ENCODE peak calls at places on chromosome 21, in six cellular contexts. One of them, this sample, is unnamed.

GRCh38 chr21:36816556-36817130 is 117.7 kb downstream of the SIM2 start:
- DNase-seq in fibroblast of lung: peak
- DNase-seq in WTC11: no peak
- DNase-seq in HFFc6: no peak
- DNase-seq in tibial artery: no peak
- DNase-seq in brain microvascular endothelial cell: no peak
- DNase-seq in this sample: no peak

GRCh38 chr21:27173052-27173451 is 206.2 kb upstream of the ADAMTS5 start:
- DNase-seq in fibroblast of lung: no peak
- DNase-seq in WTC11: no peak
- DNase-seq in HFFc6: no peak
- DNase-seq in tibial artery: no peak
- DNase-seq in brain microvascular endothelial cell: no peak
- DNase-seq in this sample: peak

GRCh38 chr21:33168886-33169285 is 60.9 kb upstream of the IFNAR2 start:
- DNase-seq in fibroblast of lung: no peak
- DNase-seq in WTC11: no peak
- DNase-seq in HFFc6: no peak
- DNase-seq in tibial artery: no peak
- DNase-seq in brain microvascular endothelial cell: no peak
- DNase-seq in this sample: no peak

GRCh38 chr21:35503646-35504045 is 454.5 kb upstream of the RUNX1 start:
- DNase-seq in fibroblast of lung: peak
- DNase-seq in WTC11: no peak
- DNase-seq in HFFc6: no peak
- DNase-seq in tibial artery: no peak
- DNase-seq in brain microvascular endothelial cell: no peak
- DNase-seq in this sample: peak

GRCh38 chr21:43667191-43667904 is 8.0 kb downstream of the RRP1B start:
- DNase-seq in fibroblast of lung: peak
- DNase-seq in WTC11: no peak
- DNase-seq in HFFc6: peak
- DNase-seq in tibial artery: no peak
- DNase-seq in brain microvascular endothelial cell: peak
- DNase-seq in this sample: peak

GRCh38 chr21:43193088-43193650 is 24.4 kb downstream of the CRYAA start:
- DNase-seq in fibroblast of lung: no peak
- DNase-seq in WTC11: no peak
- DNase-seq in HFFc6: no peak
- DNase-seq in tibial artery: no peak
- DNase-seq in brain microvascular endothelial cell: no peak
- DNase-seq in this sample: no peak

GRCh38 chr21:43311303-43311817 is 115.6 kb downstream of the SIK1 start:
- DNase-seq in fibroblast of lung: no peak
- DNase-seq in WTC11: no peak
- DNase-seq in HFFc6: no peak
- DNase-seq in tibial artery: no peak
- DNase-seq in brain microvascular endothelial cell: no peak
- DNase-seq in this sample: no peak

GRCh38 chr21:44443891-44444285 is 11.4 kb upstream of the LRRC3 start:
- DNase-seq in fibroblast of lung: no peak
- DNase-seq in WTC11: no peak
- DNase-seq in HFFc6: no peak
- DNase-seq in tibial artery: no peak
- DNase-seq in brain microvascular endothelial cell: no peak
- DNase-seq in this sample: no peak

GRCh38 chr21:35227774-35228173 is 178.7 kb upstream of the RUNX1 start:
- DNase-seq in fibroblast of lung: no peak
- DNase-seq in WTC11: no peak
- DNase-seq in HFFc6: no peak
- DNase-seq in tibial artery: no peak
- DNase-seq in brain microvascular endothelial cell: no peak
- DNase-seq in this sample: no peak

GRCh38 chr21:22395965-22396364 is 1397.8 kb downstream of the NCAM2 start:
- DNase-seq in fibroblast of lung: no peak
- DNase-seq in WTC11: no peak
- DNase-seq in HFFc6: no peak
- DNase-seq in tibial artery: no peak
- DNase-seq in brain microvascular endothelial cell: no peak
- DNase-seq in this sample: no peak
- TF ChIP-seq CTCF in fibroblast of lung: no peak
- TF ChIP-seq CTCF in WTC11: no peak
- TF ChIP-seq CTCF in HFFc6: no peak
- TF ChIP-seq CTCF in tibial artery: no peak
- TF ChIP-seq CTCF in brain microvascular endothelial cell: no peak
- TF ChIP-seq CTCF in this sample: no peak

GRCh38 chr21:38753114-38754100 is 52.3 kb upstream of the ETS2 start:
- DNase-seq in fibroblast of lung: no peak
- DNase-seq in WTC11: no peak
- DNase-seq in HFFc6: no peak
- DNase-seq in tibial artery: no peak
- DNase-seq in brain microvascular endothelial cell: no peak
- DNase-seq in this sample: peak
- TF ChIP-seq CTCF in fibroblast of lung: no peak
- TF ChIP-seq CTCF in WTC11: no peak
- TF ChIP-seq CTCF in HFFc6: no peak
- TF ChIP-seq CTCF in tibial artery: no peak
- TF ChIP-seq CTCF in brain microvascular endothelial cell: no peak
- TF ChIP-seq CTCF in this sample: no peak

GRCh38 chr21:45740491-45741357 is 97.2 kb downstream of the PCBP3 start:
- DNase-seq in fibroblast of lung: no peak
- DNase-seq in WTC11: no peak
- DNase-seq in HFFc6: no peak
- DNase-seq in tibial artery: no peak
- DNase-seq in brain microvascular endothelial cell: no peak
- DNase-seq in this sample: no peak
- TF ChIP-seq CTCF in fibroblast of lung: no peak
- TF ChIP-seq CTCF in WTC11: no peak
- TF ChIP-seq CTCF in HFFc6: no peak
- TF ChIP-seq CTCF in tibial artery: no peak
- TF ChIP-seq CTCF in brain microvascular endothelial cell: no peak
- TF ChIP-seq CTCF in this sample: no peak

GRCh38 chr21:39483917-39484316 is 32.1 kb downstream of the SH3BGR start:
- DNase-seq in fibroblast of lung: peak
- DNase-seq in WTC11: no peak
- DNase-seq in HFFc6: peak
- DNase-seq in tibial artery: no peak
- DNase-seq in brain microvascular endothelial cell: peak
- DNase-seq in this sample: peak
- TF ChIP-seq CTCF in fibroblast of lung: no peak
- TF ChIP-seq CTCF in WTC11: no peak
- TF ChIP-seq CTCF in HFFc6: no peak
- TF ChIP-seq CTCF in tibial artery: no peak
- TF ChIP-seq CTCF in brain microvascular endothelial cell: no peak
- TF ChIP-seq CTCF in this sample: no peak

DNA sequence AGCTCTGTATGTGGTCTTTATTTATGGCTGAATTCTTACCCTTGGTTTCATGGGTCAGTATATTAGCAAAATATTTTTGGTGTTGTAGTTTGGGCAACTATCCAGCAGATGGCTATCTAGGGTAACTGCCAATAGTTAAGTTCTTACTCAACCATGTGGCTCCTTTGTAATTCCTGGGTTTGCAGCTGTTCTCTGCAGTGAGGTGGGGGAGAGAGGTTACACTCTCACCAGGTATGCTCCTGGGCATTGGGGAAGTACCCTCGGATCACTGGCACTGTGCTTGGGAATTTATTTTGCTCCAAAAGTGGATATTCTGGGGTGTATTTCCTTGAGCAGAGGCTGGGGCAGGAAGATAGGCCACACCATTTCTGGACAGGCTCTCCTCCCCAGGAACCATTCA is 436.7 kb upstream of the TMPRSS15 start:
- DNase-seq in fibroblast of lung: no peak
- DNase-seq in WTC11: peak
- DNase-seq in HFFc6: no peak
- DNase-seq in tibial artery: no peak
- DNase-seq in brain microvascular endothelial cell: peak
- DNase-seq in this sample: no peak
- TF ChIP-seq CTCF in fibroblast of lung: no peak
- TF ChIP-seq CTCF in WTC11: peak
- TF ChIP-seq CTCF in HFFc6: peak
- TF ChIP-seq CTCF in tibial artery: no peak
- TF ChIP-seq CTCF in brain microvascular endothelial cell: peak
- TF ChIP-seq CTCF in this sample: peak

DNA sequence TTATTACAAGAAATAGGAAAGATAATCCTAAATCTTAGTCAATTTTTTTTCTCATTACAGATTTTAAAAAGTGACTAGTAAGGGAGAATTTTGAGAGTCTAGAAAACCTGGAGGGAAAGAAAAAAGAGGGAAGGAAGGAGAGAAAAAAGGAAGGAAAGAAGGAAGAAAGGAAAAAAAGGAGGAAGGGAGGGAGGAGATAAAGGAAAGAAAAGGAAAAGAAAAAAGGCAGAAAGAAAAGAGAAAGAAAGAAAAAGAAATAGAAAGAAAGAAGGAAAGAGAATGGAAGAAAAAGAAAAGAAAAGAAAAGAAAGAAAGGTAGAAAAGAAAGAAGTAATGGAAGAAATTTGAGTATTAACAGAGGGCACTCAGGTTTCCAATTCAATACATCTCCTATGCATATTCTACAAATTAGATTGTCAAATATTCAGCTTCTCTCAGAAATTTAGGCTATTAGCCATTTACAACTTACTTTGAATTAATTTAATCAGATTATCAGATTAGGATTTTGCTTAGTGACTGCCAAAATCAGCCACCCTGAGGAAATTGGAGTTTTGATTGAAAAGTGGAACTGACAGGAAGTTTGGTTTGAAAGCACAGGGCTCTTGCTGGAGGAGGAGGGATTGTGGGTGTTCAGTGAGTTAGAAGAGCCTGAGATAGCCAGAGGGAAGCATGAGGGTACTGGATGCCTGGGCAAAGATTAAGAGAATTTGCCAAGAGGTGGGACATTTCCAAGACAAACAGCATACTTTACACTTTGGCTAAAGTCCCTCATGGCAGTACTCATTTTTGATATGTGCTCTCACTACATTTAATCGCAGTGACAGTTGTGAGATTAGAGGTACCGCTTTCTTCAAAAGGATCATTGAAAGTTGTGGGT is 677.9 kb downstream of the USP25 start:
- DNase-seq in fibroblast of lung: peak
- DNase-seq in WTC11: no peak
- DNase-seq in HFFc6: no peak
- DNase-seq in tibial artery: no peak
- DNase-seq in brain microvascular endothelial cell: no peak
- DNase-seq in this sample: no peak
- TF ChIP-seq CTCF in fibroblast of lung: no peak
- TF ChIP-seq CTCF in WTC11: no peak
- TF ChIP-seq CTCF in HFFc6: no peak
- TF ChIP-seq CTCF in tibial artery: no peak
- TF ChIP-seq CTCF in brain microvascular endothelial cell: no peak
- TF ChIP-seq CTCF in this sample: no peak

DNA sequence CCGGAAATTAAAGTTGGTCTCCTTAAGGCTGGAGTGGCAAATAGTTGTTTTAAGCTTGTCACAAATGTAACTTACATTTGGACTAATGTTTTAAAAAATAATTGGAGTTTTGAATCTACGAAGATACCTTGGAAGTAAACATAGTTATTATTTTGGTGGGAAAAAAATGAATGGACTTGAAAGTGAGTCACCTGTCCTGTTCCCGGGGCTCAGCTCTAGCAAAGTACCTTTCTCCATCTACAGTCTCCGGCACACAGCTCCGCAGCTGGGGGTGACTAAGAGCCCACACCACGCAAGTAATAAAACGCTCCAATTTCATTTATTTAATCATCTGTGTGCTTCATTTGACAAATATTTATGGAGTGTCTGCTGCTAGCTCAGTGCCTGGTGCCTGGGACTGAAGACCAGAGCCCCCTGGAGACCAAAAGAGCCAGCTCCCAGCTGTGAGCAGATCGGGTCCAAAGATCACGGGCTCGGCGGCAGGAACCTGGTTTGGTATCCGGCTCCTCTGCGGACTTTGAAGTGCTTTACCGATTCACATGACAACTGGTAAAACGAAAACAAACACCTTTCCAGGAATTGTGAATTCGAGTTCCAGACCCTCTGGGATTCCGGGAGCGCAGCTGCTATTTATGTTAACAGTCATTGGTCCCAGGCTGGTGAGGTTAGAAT is 1.7 kb upstream of the RIPK4 start:
- DNase-seq in fibroblast of lung: peak
- DNase-seq in WTC11: peak
- DNase-seq in HFFc6: peak
- DNase-seq in tibial artery: no peak
- DNase-seq in brain microvascular endothelial cell: peak
- DNase-seq in this sample: peak
- TF ChIP-seq CTCF in fibroblast of lung: peak
- TF ChIP-seq CTCF in WTC11: no peak
- TF ChIP-seq CTCF in HFFc6: peak
- TF ChIP-seq CTCF in tibial artery: peak
- TF ChIP-seq CTCF in brain microvascular endothelial cell: peak
- TF ChIP-seq CTCF in this sample: peak

This sample was measured in cardiac fibroblast.